ENCODE peak calls at places on chromosomes 11 and 22, in four cellular contexts. One of them, this sample, is unnamed.

GRCh38 chr11:17782145-17782544 is 47.6 kb downstream of the KCNC1 start:
- DNase-seq in CD8-positive, alpha-beta memory T cell: no peak
- DNase-seq in chondrocyte: no peak
- DNase-seq in NCI-H1694 treated with DMSO at 0.1 percent for 48 hours: no peak
- DNase-seq in this sample: no peak

GRCh38 chr11:63847363-63847762 is 8.5 kb downstream of the MARK2 start:
- DNase-seq in chondrocyte: peak; percentile 6
- DNase-seq in NCI-H1694 treated with DMSO at 0.1 percent for 48 hours: no peak
- DNase-seq in CD8-positive, alpha-beta memory T cell: no peak
- DNase-seq in this sample: no peak

GRCh38 chr11:15710593-15711260 is 596.0 kb downstream of the INSC start:
- DNase-seq in CD8-positive, alpha-beta memory T cell: no peak
- DNase-seq in NCI-H1694 treated with DMSO at 0.1 percent for 48 hours: no peak
- DNase-seq in chondrocyte: no peak
- DNase-seq in this sample: no peak

GRCh38 chr11:27621440-27622161 is 78.7 kb downstream of the BDNF start:
- DNase-seq in CD8-positive, alpha-beta memory T cell: no peak
- DNase-seq in chondrocyte: no peak
- DNase-seq in NCI-H1694 treated with DMSO at 0.1 percent for 48 hours: no peak
- DNase-seq in this sample: no peak

GRCh38 chr11:79413258-79413657 is 27.6 kb downstream of the TENM4 start:
- DNase-seq in NCI-H1694 treated with DMSO at 0.1 percent for 48 hours: no peak
- DNase-seq in CD8-positive, alpha-beta memory T cell: no peak
- DNase-seq in chondrocyte: no peak
- DNase-seq in this sample: no peak

GRCh38 chr22:18096823-18097222 is 13.8 kb upstream of the TUBA8 start:
- DNase-seq in NCI-H1694 treated with DMSO at 0.1 percent for 48 hours: no peak
- DNase-seq in CD8-positive, alpha-beta memory T cell: no peak
- DNase-seq in chondrocyte: no peak
- DNase-seq in this sample: no peak

GRCh38 chr11:32056445-32056844 is 34.4 kb upstream of the RCN1 start:
- DNase-seq in NCI-H1694 treated with DMSO at 0.1 percent for 48 hours: no peak
- DNase-seq in chondrocyte: no peak
- DNase-seq in CD8-positive, alpha-beta memory T cell: no peak
- DNase-seq in this sample: no peak

GRCh38 chr11:46543564-46543963 is 50.3 kb downstream of the AMBRA1 start:
- DNase-seq in NCI-H1694 treated with DMSO at 0.1 percent for 48 hours: no peak
- DNase-seq in CD8-positive, alpha-beta memory T cell: no peak
- DNase-seq in chondrocyte: no peak
- DNase-seq in this sample: no peak

GRCh38 chr22:20964799-20965103 is 2.3 kb upstream of the AIFM3 start:
- DNase-seq in chondrocyte: no peak
- DNase-seq in CD8-positive, alpha-beta memory T cell: no peak
- DNase-seq in NCI-H1694 treated with DMSO at 0.1 percent for 48 hours: no peak
- DNase-seq in this sample: no peak

GRCh38 chr22:44396727-44397722 is 84.3 kb upstream of the SHISAL1 start:
- DNase-seq in NCI-H1694 treated with DMSO at 0.1 percent for 48 hours: no peak
- DNase-seq in CD8-positive, alpha-beta memory T cell: no peak
- DNase-seq in chondrocyte: peak; percentile 72
- DNase-seq in this sample: no peak

GRCh38 chr22:50236731-50237409 is 8.0 kb downstream of the TUBGCP6 start:
- DNase-seq in NCI-H1694 treated with DMSO at 0.1 percent for 48 hours: peak; percentile 33
- DNase-seq in CD8-positive, alpha-beta memory T cell: no peak
- DNase-seq in chondrocyte: no peak
- DNase-seq in this sample: no peak

GRCh38 chr11:133726576-133726975 is 118.7 kb downstream of the SPATA19 start:
- DNase-seq in NCI-H1694 treated with DMSO at 0.1 percent for 48 hours: peak; percentile 81
- DNase-seq in chondrocyte: no peak
- DNase-seq in CD8-positive, alpha-beta memory T cell: no peak
- DNase-seq in this sample: no peak

GRCh38 chr11:132858203-132858602 is 674.1 kb downstream of the OPCML start:
- DNase-seq in NCI-H1694 treated with DMSO at 0.1 percent for 48 hours: no peak
- DNase-seq in chondrocyte: no peak
- DNase-seq in CD8-positive, alpha-beta memory T cell: no peak
- DNase-seq in this sample: no peak

GRCh38 chr11:77127969-77128691 is at the start of gene MYO7A:
- DNase-seq in CD8-positive, alpha-beta memory T cell: no peak
- DNase-seq in chondrocyte: peak; percentile 79
- DNase-seq in NCI-H1694 treated with DMSO at 0.1 percent for 48 hours: no peak
- DNase-seq in this sample: no peak

GRCh38 chr11:41245704-41246398 is 213.6 kb downstream of the LRRC4C start:
- DNase-seq in chondrocyte: peak; percentile 75
- DNase-seq in CD8-positive, alpha-beta memory T cell: no peak
- DNase-seq in NCI-H1694 treated with DMSO at 0.1 percent for 48 hours: no peak
- DNase-seq in this sample: no peak

GRCh38 chr11:117371453-117371852 is 43.8 kb downstream of the CEP164 start:
- DNase-seq in chondrocyte: no peak
- DNase-seq in CD8-positive, alpha-beta memory T cell: no peak
- DNase-seq in NCI-H1694 treated with DMSO at 0.1 percent for 48 hours: no peak
- DNase-seq in this sample: no peak

GRCh38 chr11:46920709-46921108 is 2.4 kb upstream of the LRP4 start:
- DNase-seq in CD8-positive, alpha-beta memory T cell: no peak
- DNase-seq in chondrocyte: no peak
- DNase-seq in NCI-H1694 treated with DMSO at 0.1 percent for 48 hours: no peak
- DNase-seq in this sample: no peak

GRCh38 chr22:46830841-46831240 is 68.4 kb downstream of the TBC1D22A start:
- DNase-seq in CD8-positive, alpha-beta memory T cell: no peak
- DNase-seq in chondrocyte: no peak
- DNase-seq in NCI-H1694 treated with DMSO at 0.1 percent for 48 hours: no peak
- DNase-seq in this sample: no peak

GRCh38 chr11:70456921-70457532 is 58.7 kb downstream of the CTTN start:
- DNase-seq in NCI-H1694 treated with DMSO at 0.1 percent for 48 hours: no peak
- DNase-seq in chondrocyte: no peak
- DNase-seq in CD8-positive, alpha-beta memory T cell: no peak
- DNase-seq in this sample: no peak

GRCh38 chr11:105780781-105781525 is 171.1 kb downstream of the GRIA4 start:
- DNase-seq in chondrocyte: no peak
- DNase-seq in CD8-positive, alpha-beta memory T cell: no peak
- DNase-seq in NCI-H1694 treated with DMSO at 0.1 percent for 48 hours: no peak
- DNase-seq in this sample: no peak

This sample was measured in CD4-positive, alpha-beta memory T cell.